ENCODE peak calls at places on chromosomes 11 and 22, in nine cellular contexts. O is AG09319; E is activated CD8-positive, alpha-beta memory T cell treated with anti-CD3 and anti-CD28 coated beads, Interleukin-2, amount 50 U/mL, for 4 hours; I is activated naive CD4-positive, alpha-beta T cell treated with anti-CD3 and anti-CD28 coated beads, Interleukin-2, amount 50 U/mL, for 72 hours; W is GM18507; Q is RWPE1; R is dorsolateral prefrontal cortex; F is CD14-positive monocyte; X is uterus. J is an unnamed sample.

GRCh38 chr11:76666830-76667229 is 3.7 kb downstream of the LRRC32 start:
- DNase-seq in O (no peak), E (no peak), I (no peak), W (no peak), Q (no peak), R (no peak), F (no peak), X (no peak), J (no peak)

GRCh38 chr11:119027561-119028345 is 2.9 kb downstream of the SLC37A4 start:
- DNase-seq in O (no peak), E (no peak), I (no peak), W (no peak), Q (no peak), R (no peak), F (no peak), X (no peak), J (no peak)

GRCh38 chr11:22449441-22449840 is 111.3 kb downstream of the SLC17A6 start:
- DNase-seq in O (no peak), E (no peak), I (no peak), W (no peak), Q (no peak), R (no peak), F (no peak), X (no peak), J (peak; percentile 12)

GRCh38 chr11:1242289-1242688 is 19.4 kb downstream of the MUC5B start:
- DNase-seq in O (no peak), E (no peak), I (no peak), W (no peak), Q (no peak), R (no peak), F (no peak), X (no peak), J (no peak)

GRCh38 chr11:46271407-46271806 is 6.1 kb upstream of the CREB3L1 start:
- DNase-seq in O (no peak), E (no peak), I (no peak), W (no peak), Q (no peak), R (no peak), F (no peak), X (no peak), J (no peak)

GRCh38 chr11:9601041-9601875 is 27.8 kb downstream of the WEE1 start:
- DNase-seq in O (no peak), E (peak; percentile 38), I (peak; percentile 83), W (peak; percentile 70), Q (no peak), R (no peak), F (peak; percentile 49), X (no peak), J (peak; percentile 44)

GRCh38 chr22:26763633-26764295 is 106.4 kb downstream of the MIAT start:
- DNase-seq in O (no peak), E (no peak), I (no peak), W (no peak), Q (peak; percentile 3), R (no peak), F (no peak), X (peak; percentile 23), J (peak; percentile 47)

GRCh38 chr22:19107730-19108074 is 14.5 kb downstream of the DGCR2 start:
- DNase-seq in O (no peak), E (no peak), I (no peak), W (no peak), Q (no peak), R (no peak), F (no peak), X (no peak), J (no peak)

GRCh38 chr11:78666675-78667129 is 92.0 kb upstream of the NARS2 start:
- DNase-seq in O (no peak), E (no peak), I (no peak), W (no peak), Q (no peak), R (no peak), F (no peak), X (no peak), J (peak; percentile 65)

GRCh38 chr11:115961168-115962003 is 457.2 kb upstream of the CADM1 start:
- DNase-seq in O (no peak), E (no peak), I (no peak), W (no peak), Q (no peak), R (no peak), F (no peak), X (no peak), J (no peak)

GRCh38 chr22:32888976-32889375 is 87.5 kb downstream of the TIMP3 start:
- DNase-seq in O (no peak), E (no peak), I (no peak), W (no peak), Q (no peak), R (no peak), F (no peak), X (no peak), J (no peak)

GRCh38 chr22:24431309-24432034 is 4.1 kb downstream of the ADORA2A start:
- DNase-seq in O (no peak), E (peak; percentile 11), I (no peak), W (no peak), Q (no peak), R (no peak), F (no peak), X (no peak), J (no peak)

GRCh38 chr22:48639896-48640732 is 1187.6 kb downstream of the BRD1 start:
- DNase-seq in O (no peak), E (no peak), I (no peak), W (no peak), Q (no peak), R (no peak), F (no peak), X (no peak), J (no peak)

GRCh38 chr11:124884340-124884739 is 13.3 kb downstream of the ROBO4 start:
- DNase-seq in O (no peak), E (no peak), I (peak; percentile 20), W (no peak), Q (no peak), R (no peak), F (no peak), X (no peak), J (no peak)

GRCh38 chr11:107496011-107496410 is 38.4 kb upstream of the CWF19L2 start:
- DNase-seq in O (peak; percentile 24), E (no peak), I (no peak), W (no peak), Q (peak; percentile 13), R (no peak), F (no peak), X (no peak), J (peak; percentile 75)